ENCODE peak calls at places on chromosomes 6 and 20, in seven cellular contexts. O is dorsolateral prefrontal cortex, P is mesothelial cell of epicardium, K is transverse colon, V is OCI-LY7, Z is AG04450, W is AG09319. A is an unnamed sample.

GRCh38 chr6:52513896-52514295 is 63.0 kb downstream of the TRAM2 start:
- DNase-seq in O (no peak), P (no peak), K (no peak), V (no peak), Z (no peak), W (no peak), A (no peak)

GRCh38 chr6:53920881-53921280 is 126.1 kb downstream of the LRRC1 start:
- DNase-seq in O (no peak), P (no peak), K (no peak), V (no peak), Z (no peak), W (no peak), A (no peak)

GRCh38 chr20:58558483-58559367 is 43.5 kb upstream of the APCDD1L start:
- DNase-seq in O (no peak), P (no peak), K (no peak), V (no peak), Z (no peak), W (no peak), A (no peak)

GRCh38 chr20:62642666-62643520 is 590 bp downstream of the SLCO4A1 start:
- DNase-seq in O (no peak), P (no peak), K (peak), V (peak), Z (no peak), W (no peak), A (no peak)

GRCh38 chr20:32979201-32979998 is 24.8 kb downstream of the SUN5 start:
- DNase-seq in O (peak), P (no peak), K (no peak), V (no peak), Z (no peak), W (no peak), A (no peak)

GRCh38 chr6:47419621-47420020 is 58.0 kb upstream of the CD2AP start:
- DNase-seq in O (no peak), P (no peak), K (no peak), V (no peak), Z (no peak), W (no peak), A (no peak)

GRCh38 chr6:167590193-167590592 is 236.5 kb upstream of the AFDN start:
- DNase-seq in O (no peak), P (no peak), K (no peak), V (no peak), Z (no peak), W (no peak), A (no peak)

GRCh38 chr6:100269189-100269588 is 195.5 kb downstream of the SIM1 start:
- DNase-seq in O (no peak), P (no peak), K (no peak), V (no peak), Z (peak), W (no peak), A (no peak)

GRCh38 chr6:135568366-135568765 is 70.8 kb upstream of the AHI1 start:
- DNase-seq in O (no peak), P (no peak), K (peak), V (no peak), Z (peak), W (peak), A (no peak)

GRCh38 chr20:14069796-14070195 is 74.5 kb downstream of the MACROD2 start:
- DNase-seq in O (no peak), P (no peak), K (no peak), V (no peak), Z (no peak), W (no peak), A (no peak)

GRCh38 chr6:108781419-108782110 is 66.7 kb upstream of the ARMC2 start:
- DNase-seq in O (no peak), P (no peak), K (no peak), V (no peak), Z (no peak), W (no peak), A (no peak)

GRCh38 chr20:32965581-32966373 is 38.5 kb downstream of the SUN5 start:
- DNase-seq in O (no peak), P (no peak), K (no peak), V (no peak), Z (no peak), W (no peak), A (peak)

GRCh38 chr20:37773260-37773825 is 79.5 kb downstream of the CTNNBL1 start:
- DNase-seq in O (no peak), P (no peak), K (no peak), V (no peak), Z (no peak), W (no peak), A (no peak)

GRCh38 chr6:27544612-27545260 is 71.8 kb upstream of the ZNF184 start:
- DNase-seq in O (no peak), P (no peak), K (no peak), V (no peak), Z (no peak), W (no peak), A (no peak)

GRCh38 chr6:84772428-84773132 is 8.2 kb upstream of the TBX18 start:
- DNase-seq in O (no peak), P (no peak), K (no peak), V (no peak), Z (no peak), W (no peak), A (no peak)

DNA sequence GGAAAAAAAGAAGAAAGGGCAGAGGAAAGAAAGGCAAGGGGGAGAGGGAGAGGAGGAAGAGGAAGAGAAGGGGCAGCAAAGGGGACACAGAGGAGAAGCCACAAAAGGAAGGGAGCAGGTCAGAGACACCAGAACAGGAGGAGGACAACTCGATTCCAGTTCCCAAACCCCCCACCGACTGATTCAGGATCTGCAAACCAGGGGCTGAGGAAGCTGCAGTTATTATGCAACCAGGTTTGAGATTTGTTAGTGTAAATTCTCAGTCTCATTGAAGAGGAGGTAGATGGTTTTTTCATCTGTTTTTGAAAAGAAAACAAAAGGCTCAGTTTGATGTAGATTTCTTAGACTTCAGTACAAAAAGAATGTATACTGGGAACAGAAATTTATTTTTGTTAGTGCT is 202.8 kb downstream of the FOXC1 start:
- DNase-seq in O (no peak), P (no peak), K (no peak), V (no peak), Z (no peak), W (no peak), A (no peak)
- TF ChIP-seq CTCF in O (no peak), P (no peak), K (no peak), V (no peak), Z (no peak), W (no peak), A (no peak)

DNA sequence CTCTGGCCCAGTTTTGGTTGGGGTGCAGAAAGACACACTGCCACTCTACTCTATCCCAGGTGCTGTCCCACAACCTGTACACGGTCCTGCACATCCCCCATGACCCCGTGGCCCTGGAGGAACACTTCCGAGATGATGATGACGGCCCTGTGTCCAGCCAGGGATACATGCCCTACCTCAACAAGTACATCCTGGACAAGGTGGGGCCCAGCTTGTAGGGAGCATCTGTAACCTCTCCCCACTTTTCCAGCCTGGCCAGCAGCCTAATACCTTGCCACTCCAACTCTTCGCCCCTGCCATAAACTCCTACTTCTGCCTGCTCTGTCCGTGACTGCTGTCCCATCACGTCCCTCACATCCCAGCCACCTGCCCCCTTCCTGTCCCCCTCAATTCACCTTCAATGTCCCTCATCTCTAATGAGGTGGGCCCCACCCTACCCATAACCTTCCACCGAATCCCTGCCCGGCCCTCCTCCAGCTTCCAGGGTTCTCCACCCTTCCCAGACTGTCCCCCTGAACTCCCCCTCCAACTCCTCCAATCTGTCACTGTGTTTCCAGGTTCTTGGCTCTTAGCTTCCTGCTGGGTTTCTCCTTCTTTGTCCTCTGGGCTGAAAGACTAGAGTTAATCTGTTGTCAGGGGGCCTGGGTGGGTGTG is 12.1 kb downstream of the DEF6 start:
- DNase-seq in O (no peak), P (no peak), K (no peak), V (no peak), Z (no peak), W (no peak), A (no peak)
- TF ChIP-seq CTCF in O (no peak), P (no peak), K (no peak), V (no peak), Z (no peak), W (no peak), A (no peak)

GRCh38 chr6:34243901-34244884 is 4.6 kb downstream of the SMIM29 start:
- DNase-seq in O (peak), P (no peak), K (peak), V (peak), Z (peak), W (peak), A (no peak)
- TF ChIP-seq CTCF in O (peak), P (peak), K (no peak), V (peak), Z (peak), W (peak), A (peak)

GRCh38 chr20:38806855-38807655 is 1.6 kb downstream of the PPP1R16B start:
- DNase-seq in O (peak), P (no peak), K (peak), V (peak), Z (no peak), W (no peak), A (no peak)

GRCh38 chr20:38804243-38804642 is 1.3 kb upstream of the PPP1R16B start:
- DNase-seq in O (no peak), P (no peak), K (no peak), V (no peak), Z (no peak), W (no peak), A (no peak)

GRCh38 chr20:38805502-38805957 is at the start of gene PPP1R16B:
- DNase-seq in O (peak), P (peak), K (peak), V (peak), Z (no peak), W (no peak), A (peak)

GRCh38 chr20:38804682-38805501 is 605 bp upstream of the PPP1R16B start:
- DNase-seq in O (no peak), P (no peak), K (peak), V (peak), Z (no peak), W (no peak), A (no peak)

GRCh38 chr20:38805958-38806854 is 709 bp downstream of the PPP1R16B start:
- DNase-seq in O (no peak), P (no peak), K (peak), V (peak), Z (no peak), W (no peak), A (peak)
- TF ChIP-seq CTCF in O (no peak), P (no peak), K (no peak), V (peak), Z (no peak), W (no peak), A (no peak)

GRCh38 chr6:10771371-10771894 is 23.8 kb downstream of the TMEM14B start:
- DNase-seq in O (no peak), P (no peak), K (no peak), V (no peak), Z (no peak), W (no peak), A (no peak)
- TF ChIP-seq CTCF in O (no peak), P (no peak), K (no peak), V (no peak), Z (no peak), W (no peak), A (no peak)

GRCh38 chr20:2763186-2763585 is 37.2 kb downstream of the CPXM1 start:
- DNase-seq in O (no peak), P (no peak), K (no peak), V (no peak), Z (no peak), W (no peak), A (no peak)
- TF ChIP-seq CTCF in O (no peak), P (no peak), K (no peak), V (no peak), Z (no peak), W (no peak), A (no peak)

GRCh38 chr6:148466158-148466557 is 123.5 kb downstream of the SASH1 start:
- DNase-seq in O (no peak), P (no peak), K (no peak), V (no peak), Z (no peak), W (no peak), A (no peak)
- TF ChIP-seq CTCF in O (no peak), P (no peak), K (no peak), V (no peak), Z (no peak), W (no peak), A (no peak)